ENCODE peak calls at places on chromosomes 4 and X, in four cellular contexts. Q, X, Z and J are unnamed samples.
A peak's percentile ranks its signal among the peaks of the same experiment; 100 is the strongest.

GRCh38 chrX:70444326-70445196 is at the start of gene DLG3:
- DNase-seq in X (no peak), Z (peak; percentile 33), Q (no peak), J (no peak)

GRCh38 chrX:46446727-46447378 is 98.4 kb downstream of the ZNF674 start:
- DNase-seq in Z (peak; percentile 88), X (peak; percentile 89), Q (peak; percentile 82), J (peak; percentile 81)

GRCh38 chrX:1598021-1598875 is 6.8 kb downstream of the AKAP17A start:
- DNase-seq in Q (no peak), Z (no peak), X (no peak), J (no peak)

GRCh38 chr4:128811571-128812359 is 2.3 kb downstream of the JADE1 start:
- DNase-seq in X (peak; percentile 95), Z (peak; percentile 94), Q (peak; percentile 91), J (peak; percentile 93)

GRCh38 chr4:165506780-165507305 is 128.0 kb downstream of the CPE start:
- DNase-seq in Z (no peak), Q (no peak), X (no peak), J (no peak)

GRCh38 chr4:2830632-2831610 is 12.7 kb upstream of the ADD1 start:
- DNase-seq in X (peak; percentile 42), Q (no peak), Z (no peak), J (peak; percentile 1)

GRCh38 chr4:41384992-41385391 is 128.3 kb downstream of the UCHL1 start:
- DNase-seq in Z (no peak), Q (peak; percentile 76), X (peak; percentile 81), J (peak; percentile 93)

GRCh38 chrX:16458208-16458607 is 191.8 kb upstream of the S100G start:
- DNase-seq in Q (no peak), Z (no peak), X (no peak), J (no peak)

GRCh38 chrX:18931972-18932371 is 51.9 kb downstream of the PHKA2 start:
- DNase-seq in Q (no peak), Z (peak; percentile 35), X (no peak), J (no peak)

GRCh38 chr4:182531555-182532162 is 288.5 kb downstream of the TENM3 start:
- DNase-seq in Z (no peak), X (no peak), Q (no peak), J (peak; percentile 17)

GRCh38 chr4:182192511-182193181 is 50.6 kb upstream of the TENM3 start:
- DNase-seq in X (no peak), Q (no peak), Z (no peak), J (no peak)

GRCh38 chr4:100098681-100099080 is 91.6 kb downstream of the DDIT4L start:
- DNase-seq in X (no peak), Z (no peak), Q (no peak), J (no peak)

GRCh38 chr4:82577451-82577850 is 15.7 kb upstream of the TMEM150C start:
- DNase-seq in X (no peak), Z (no peak), Q (no peak), J (no peak)

GRCh38 chr4:100721077-100721476 is 203.3 kb upstream of the EMCN start:
- DNase-seq in Z (no peak), Q (no peak), X (no peak), J (no peak)

GRCh38 chr4:3256230-3257124 is 7.5 kb downstream of the MSANTD1 start:
- DNase-seq in X (no peak), Z (no peak), Q (no peak), J (peak; percentile 2)

GRCh38 chr4:124903995-124904722 is 191.6 kb upstream of the ANKRD50 start:
- DNase-seq in Q (no peak), Z (peak; percentile 5), X (no peak), J (peak; percentile 54)

GRCh38 chr4:54498661-54499111 is 159.1 kb upstream of the KIT start:
- DNase-seq in Z (peak; percentile 11), Q (no peak), X (no peak), J (no peak)

GRCh38 chr4:146654648-146654975 is 15.9 kb downstream of the POU4F2 start:
- DNase-seq in Q (no peak), X (no peak), Z (no peak), J (no peak)

GRCh38 chr4:20384456-20384855 is 132.8 kb downstream of the SLIT2 start:
- DNase-seq in X (no peak), Z (no peak), Q (no peak), J (no peak)

GRCh38 chr4:112593438-112594133 is 43.1 kb downstream of the ZGRF1 start:
- DNase-seq in X (no peak), Q (no peak), Z (no peak), J (no peak)

GRCh38 chrX:30301977-30302376 is 7.2 kb downstream of the NR0B1 start:
- DNase-seq in Z (peak; percentile 30), Q (no peak), X (no peak), J (no peak)

GRCh38 chr4:77430847-77431246 is 174.8 kb upstream of the CXCL13 start:
- DNase-seq in X (no peak), Q (no peak), Z (no peak), J (no peak)

GRCh38 chrX:47674776-47675175 is 15.8 kb upstream of the UXT start:
- DNase-seq in Z (no peak), X (no peak), Q (no peak), J (no peak)

GRCh38 chr4:14334166-14334565 is 668.1 kb upstream of the CPEB2 start:
- DNase-seq in Z (no peak), X (no peak), Q (no peak), J (no peak)

GRCh38 chr4:94207469-94208224 is at the start of gene SMARCAD1:
- DNase-seq in Z (peak; percentile 94), X (peak; percentile 86), Q (peak; percentile 85), J (peak; percentile 92)
- TF ChIP-seq POLR2A in Z (peak; percentile 25), X (peak; percentile 49), Q (peak; percentile 29), J (no peak)

DNA sequence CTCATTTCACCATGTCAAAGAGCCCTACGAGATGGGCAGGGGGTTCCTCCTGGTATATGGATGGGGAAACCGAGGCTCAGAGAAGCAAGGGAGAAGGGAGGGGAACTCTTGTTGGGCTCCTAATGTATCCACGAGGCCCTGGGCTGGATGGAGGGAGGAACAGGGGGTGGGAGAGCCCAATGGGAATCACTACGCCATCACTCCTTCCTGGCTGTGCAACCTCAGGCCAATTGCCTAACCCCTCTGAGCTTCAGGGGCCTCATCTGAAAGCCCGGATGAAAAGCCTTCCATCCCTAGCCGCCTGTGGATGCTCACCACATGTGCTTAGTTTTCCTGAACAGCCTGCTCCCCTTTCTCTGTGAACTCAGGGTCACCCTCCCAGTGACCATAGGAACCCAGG is 57.8 kb downstream of the PPP2R2C start:
- DNase-seq in X (no peak), Q (no peak), Z (no peak), J (no peak)
- H3K4me1 ChIP-seq in X (no peaks in the 10 kb centered on the region), Q (no peaks in the 10 kb centered on the region), Z (peaks cover under 1% of the 10 kb centered on the region), J (no peaks in the 10 kb centered on the region)

GRCh38 chr4:39977489-39978377 is at the start of gene PDS5A:
- DNase-seq in Z (peak; percentile 87), Q (peak; percentile 92), X (peak; percentile 95), J (peak; percentile 87)
- TF ChIP-seq POLR2A in Z (peak; percentile 58), Q (no peak), X (peak; percentile 83), J (peak; percentile 49)

DNA sequence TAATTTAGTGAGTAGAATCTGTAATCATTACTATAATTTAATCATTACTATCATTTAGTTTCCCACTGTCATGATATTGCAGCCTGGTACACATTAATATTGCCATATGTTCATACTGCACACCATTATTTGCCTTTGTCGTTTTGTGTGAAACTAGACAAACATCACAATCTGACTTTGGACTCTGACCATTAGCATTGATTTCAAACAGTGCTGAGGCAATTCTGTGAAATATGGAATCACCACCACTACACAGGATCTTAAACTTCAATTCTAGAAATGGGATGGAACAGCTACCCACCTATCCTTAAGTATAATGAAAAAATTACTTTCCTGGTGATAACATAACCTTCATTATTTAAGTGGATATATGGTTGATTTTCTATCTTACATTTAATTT is 98.3 kb downstream of the SORBS2 start:
- DNase-seq in Z (no peak), X (no peak), Q (no peak), J (no peak)
- H3K4me1 ChIP-seq in Z (peaks cover 5% of the 10 kb centered on the region), X (no peaks in the 10 kb centered on the region), Q (no peaks in the 10 kb centered on the region), J (peaks cover 35% of the 10 kb centered on the region)

GRCh38 chr4:153206534-153206933 is 2.3 kb downstream of the TRIM2 start:
- DNase-seq in Z (no peak), X (no peak), Q (no peak), J (no peak)

GRCh38 chr4:153205757-153206156 is 1.5 kb downstream of the TRIM2 start:
- DNase-seq in X (no peak), Q (peak; percentile 77), Z (no peak), J (peak; percentile 71)

GRCh38 chr4:153207027-153207426 is 2.8 kb downstream of the TRIM2 start:
- DNase-seq in X (no peak), Z (no peak), Q (no peak), J (no peak)

GRCh38 chr4:153204247-153205027 is at the start of gene TRIM2:
- DNase-seq in Z (no peak), X (no peak), Q (peak; percentile 83), J (peak; percentile 83)

DNA sequence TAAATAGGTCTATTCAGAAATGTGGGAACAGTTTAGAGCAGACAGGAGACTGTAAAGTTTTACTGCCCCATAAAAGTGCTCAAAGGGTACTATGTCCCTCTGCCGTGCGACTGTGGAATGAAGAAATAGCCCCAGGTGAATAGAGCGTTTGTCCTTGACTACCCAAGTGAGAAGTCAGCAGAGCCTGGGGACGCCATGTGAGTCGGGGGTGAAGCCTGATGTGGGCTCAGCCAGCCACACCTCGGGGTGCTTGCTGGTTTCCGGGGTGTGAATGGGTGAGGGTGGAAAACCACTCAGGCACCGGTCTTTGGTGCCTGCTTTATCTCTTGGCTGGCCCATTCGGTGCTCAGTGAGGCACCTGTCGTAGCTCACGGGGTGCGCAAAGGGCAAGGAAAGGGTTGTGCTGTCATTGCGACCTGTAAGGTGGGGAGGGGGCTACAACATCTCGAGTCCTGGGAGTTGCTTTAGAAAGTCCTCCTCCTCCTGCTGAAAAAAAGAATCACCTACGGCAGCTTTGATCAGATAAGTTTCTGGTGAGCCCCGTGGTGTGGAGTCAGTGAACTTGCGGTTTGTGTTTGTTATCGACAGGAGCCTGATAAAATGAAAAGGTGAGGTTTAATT is 895 bp downstream of the TRIM2 start:
- DNase-seq in Z (no peak), X (no peak), Q (peak; percentile 86), J (peak; percentile 75)
- TF ChIP-seq POLR2A in Z (no peak), X (no peak), Q (peak; percentile 67), J (peak; percentile 55)

DNA sequence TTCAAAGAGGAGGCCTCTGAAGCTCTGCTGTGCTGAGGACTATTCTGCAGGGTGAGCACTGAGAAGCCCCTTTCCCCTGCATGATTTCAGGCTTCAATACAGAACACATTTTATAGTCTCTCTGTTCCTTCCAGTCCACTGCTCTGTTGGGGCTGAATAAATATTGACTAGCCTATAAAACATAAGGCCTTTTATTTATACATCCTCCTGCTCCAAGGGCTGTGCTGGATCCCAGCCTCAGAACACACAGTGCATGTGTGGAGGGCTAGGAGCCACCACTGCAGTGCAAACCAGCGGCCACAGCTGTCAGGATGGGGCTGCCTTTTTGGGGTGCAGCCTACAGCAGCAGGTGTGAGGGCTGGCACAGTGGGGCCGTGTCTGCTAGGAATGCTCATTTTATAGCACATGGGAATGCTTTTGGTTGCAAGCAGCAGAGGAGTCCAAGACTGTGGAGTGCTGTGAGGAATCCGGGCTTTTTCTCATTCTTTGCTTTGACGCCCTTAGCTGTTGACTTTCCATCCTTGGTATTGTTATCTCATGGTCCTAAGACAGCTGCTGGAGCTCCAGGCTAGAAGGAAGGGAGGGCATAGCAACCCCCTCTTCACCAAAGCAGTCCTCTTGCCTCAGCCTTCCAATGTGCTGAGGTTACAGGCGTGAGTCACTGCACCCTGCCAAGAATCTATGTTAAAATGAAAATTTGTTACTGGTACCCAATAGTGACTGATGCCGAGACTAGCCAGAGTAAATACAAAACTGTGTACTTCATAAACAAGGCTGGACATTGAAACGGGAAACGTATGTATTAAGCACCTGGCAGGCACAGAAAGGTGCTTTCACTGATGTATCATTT is 334.3 kb upstream of the GATB start:
- DNase-seq in Z (no peak), Q (no peak), X (no peak), J (no peak)
- H3K4me1 ChIP-seq in Z (no peaks in the 10 kb centered on the region), Q (no peaks in the 10 kb centered on the region), X (no peaks in the 10 kb centered on the region), J (no peaks in the 10 kb centered on the region)

GRCh38 chr4:183599690-183600089 is 59.3 kb downstream of the RWDD4 start:
- DNase-seq in Z (no peak), Q (no peak), X (no peak), J (no peak)
- TF ChIP-seq POLR2A in Z (no peak), Q (no peak), X (no peak), J (no peak)